ENCODE peak calls at places on chromosomes 2 and 18, in seven cellular contexts. J, U, V, B, M, H and A are unnamed samples.

GRCh38 chr2:23320058-23320457 is 64.9 kb upstream of the KLHL29 start:
- DNase-seq in H (no peak), B (no peak), M (no peak), U (no peak), J (no peak), V (no peak), A (no peak)

GRCh38 chr2:72993147-72993546 is 75.8 kb downstream of the EMX1 start:
- DNase-seq in B (peak; percentile 20), H (peak; percentile 83), U (peak; percentile 36), J (no peak), V (no peak), M (no peak), A (peak; percentile 83)

GRCh38 chr2:212078103-212078502 is 460.5 kb downstream of the ERBB4 start:
- DNase-seq in B (no peak), V (no peak), M (no peak), U (no peak), J (no peak), H (no peak), A (peak; percentile 15)

GRCh38 chr2:172082105-172082943 is 3.0 kb upstream of the DLX1 start:
- DNase-seq in U (no peak), V (no peak), J (no peak), M (no peak), B (peak; percentile 49), H (no peak), A (peak; percentile 36)

GRCh38 chr2:47172922-47173695 is 18.0 kb upstream of the STPG4 start:
- DNase-seq in V (no peak), M (no peak), U (no peak), H (no peak), J (no peak), B (no peak), A (no peak)

GRCh38 chr2:218332288-218332687 is 24.4 kb upstream of the CATIP start:
- DNase-seq in J (no peak), M (no peak), B (no peak), U (no peak), H (no peak), V (no peak), A (no peak)

GRCh38 chr2:43478423-43479086 is 117.3 kb downstream of the THADA start:
- DNase-seq in V (no peak), J (no peak), B (peak; percentile 55), U (no peak), M (no peak), H (no peak), A (no peak)

GRCh38 chr2:240960963-240961876 is 37.2 kb upstream of the SNED1 start:
- DNase-seq in B (peak; percentile 66), M (no peak), H (no peak), J (no peak), V (peak; percentile 57), U (no peak), A (no peak)

GRCh38 chr2:174012347-174013309 is 47.5 kb upstream of the SP3 start:
- DNase-seq in B (peak; percentile 82), V (no peak), H (no peak), J (peak; percentile 32), U (no peak), M (peak; percentile 82), A (no peak)

GRCh38 chr2:105384861-105385260 is 14.0 kb downstream of the FHL2 start:
- DNase-seq in U (no peak), B (no peak), V (no peak), H (no peak), J (no peak), M (peak; percentile 25), A (no peak)

GRCh38 chr2:19987936-19988335 is 2.0 kb downstream of the WDR35 start:
- DNase-seq in B (no peak), U (no peak), V (no peak), H (no peak), M (no peak), J (no peak), A (peak; percentile 48)

GRCh38 chr2:9778012-9778411 is 65.3 kb upstream of the TAF1B start:
- DNase-seq in M (peak; percentile 28), B (no peak), H (peak; percentile 51), V (peak; percentile 24), J (no peak), U (no peak), A (no peak)

GRCh38 chr18:66560092-66560491 is 43.8 kb downstream of the CDH19 start:
- DNase-seq in U (no peak), B (no peak), M (no peak), J (no peak), H (no peak), V (peak; percentile 60), A (no peak)

GRCh38 chr2:120013569-120014223 is 819 bp downstream of the EPB41L5 start:
- DNase-seq in H (no peak), M (no peak), J (peak; percentile 17), V (peak; percentile 35), B (no peak), U (no peak), A (no peak)

GRCh38 chr2:164522561-164522981 is 98.7 kb downstream of the GRB14 start:
- DNase-seq in U (no peak), V (no peak), H (no peak), B (no peak), J (no peak), M (no peak), A (no peak)

GRCh38 chr18:67864677-67865340 is 348.3 kb upstream of the DSEL start:
- DNase-seq in V (no peak), H (no peak), M (no peak), J (no peak), B (peak; percentile 76), U (no peak), A (no peak)